ENCODE peak calls at places on chromosome 20, in seven cellular contexts. One of them, this sample, is unnamed.

GRCh38 chr20:57280221-57280620 is 13.8 kb upstream of the BMP7 start:
- DNase-seq in H1: no peak
- DNase-seq in naive thymus-derived CD4-positive, alpha-beta T cell: no peak
- DNase-seq in sigmoid colon: no peak
- DNase-seq in stomach: no peak
- DNase-seq in pancreas: no peak
- DNase-seq in suprapubic skin: no peak
- DNase-seq in this sample: no peak

GRCh38 chr20:38460040-38460623 is 12.5 kb upstream of the RALGAPB start:
- DNase-seq in pancreas: peak; percentile 39
- DNase-seq in naive thymus-derived CD4-positive, alpha-beta T cell: no peak
- DNase-seq in suprapubic skin: no peak
- DNase-seq in H1: no peak
- DNase-seq in sigmoid colon: peak; percentile 39
- DNase-seq in stomach: no peak
- DNase-seq in this sample: no peak

GRCh38 chr20:63745424-63745805 is 5.8 kb downstream of the SLC2A4RG start:
- DNase-seq in stomach: no peak
- DNase-seq in naive thymus-derived CD4-positive, alpha-beta T cell: no peak
- DNase-seq in H1: no peak
- DNase-seq in suprapubic skin: no peak
- DNase-seq in pancreas: no peak
- DNase-seq in sigmoid colon: no peak
- DNase-seq in this sample: no peak

GRCh38 chr20:50586531-50587232 is 76.5 kb downstream of the PTPN1 start:
- DNase-seq in H1: no peak
- DNase-seq in pancreas: no peak
- DNase-seq in naive thymus-derived CD4-positive, alpha-beta T cell: no peak
- DNase-seq in sigmoid colon: no peak
- DNase-seq in suprapubic skin: no peak
- DNase-seq in stomach: no peak
- DNase-seq in this sample: no peak

GRCh38 chr20:55472704-55473103 is 532.6 kb downstream of the CBLN4 start:
- DNase-seq in H1: no peak
- DNase-seq in suprapubic skin: no peak
- DNase-seq in sigmoid colon: no peak
- DNase-seq in naive thymus-derived CD4-positive, alpha-beta T cell: no peak
- DNase-seq in stomach: no peak
- DNase-seq in pancreas: no peak
- DNase-seq in this sample: no peak

GRCh38 chr20:34754611-34755010 is 50.5 kb downstream of the TP53INP2 start:
- DNase-seq in suprapubic skin: no peak
- DNase-seq in H1: no peak
- DNase-seq in sigmoid colon: no peak
- DNase-seq in stomach: no peak
- DNase-seq in naive thymus-derived CD4-positive, alpha-beta T cell: no peak
- DNase-seq in pancreas: no peak
- DNase-seq in this sample: no peak

GRCh38 chr20:46838002-46838401 is 56.6 kb upstream of the EYA2 start:
- DNase-seq in H1: peak; percentile 1
- DNase-seq in suprapubic skin: no peak
- DNase-seq in pancreas: no peak
- DNase-seq in naive thymus-derived CD4-positive, alpha-beta T cell: no peak
- DNase-seq in stomach: no peak
- DNase-seq in sigmoid colon: no peak
- DNase-seq in this sample: no peak

GRCh38 chr20:16749573-16749972 is 1.4 kb downstream of the OTOR start:
- DNase-seq in H1: no peak
- DNase-seq in stomach: no peak
- DNase-seq in naive thymus-derived CD4-positive, alpha-beta T cell: no peak
- DNase-seq in suprapubic skin: no peak
- DNase-seq in sigmoid colon: no peak
- DNase-seq in pancreas: no peak
- DNase-seq in this sample: no peak

GRCh38 chr20:50020283-50020682 is 37.5 kb downstream of the SNAI1 start:
- DNase-seq in naive thymus-derived CD4-positive, alpha-beta T cell: no peak
- DNase-seq in stomach: no peak
- DNase-seq in sigmoid colon: no peak
- DNase-seq in H1: no peak
- DNase-seq in suprapubic skin: no peak
- DNase-seq in pancreas: no peak
- DNase-seq in this sample: no peak

DNA sequence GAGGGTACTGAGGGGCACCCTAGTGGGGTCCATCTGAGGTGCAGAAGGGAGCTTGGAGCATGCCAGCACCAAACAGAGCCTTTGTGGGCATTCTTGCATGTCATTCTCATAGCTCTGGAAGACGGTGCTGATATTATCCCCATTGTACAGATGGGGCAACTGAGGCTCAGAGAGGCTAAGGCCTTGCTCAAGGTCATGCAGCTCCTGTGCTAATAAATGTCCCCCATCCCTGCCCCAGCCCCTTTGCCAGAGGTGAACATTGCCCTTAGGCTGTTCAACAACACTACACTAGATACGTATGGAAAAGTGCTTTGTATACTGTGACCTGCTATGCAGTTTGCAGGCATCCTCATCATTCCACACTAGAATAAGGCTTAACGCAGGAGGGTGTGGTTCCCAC is 5.5 kb upstream of the EPB41L1 start:
- DNase-seq in pancreas: no peak
- DNase-seq in sigmoid colon: no peak
- DNase-seq in stomach: no peak
- DNase-seq in H1: no peak
- DNase-seq in naive thymus-derived CD4-positive, alpha-beta T cell: no peak
- DNase-seq in suprapubic skin: no peak
- DNase-seq in this sample: no peak
- H3K4me1 ChIP-seq in pancreas: no peaks in the 10 kb centered on the region
- H3K4me1 ChIP-seq in sigmoid colon: peaks cover 16% of the 10 kb centered on the region
- H3K4me1 ChIP-seq in stomach: peaks cover 40% of the 10 kb centered on the region
- H3K4me1 ChIP-seq in H1: peaks cover 4% of the 10 kb centered on the region
- H3K4me1 ChIP-seq in naive thymus-derived CD4-positive, alpha-beta T cell: no peaks in the 10 kb centered on the region
- H3K4me1 ChIP-seq in suprapubic skin: peaks cover 19% of the 10 kb centered on the region
- H3K4me1 ChIP-seq in this sample: no peaks in the 10 kb centered on the region

DNA sequence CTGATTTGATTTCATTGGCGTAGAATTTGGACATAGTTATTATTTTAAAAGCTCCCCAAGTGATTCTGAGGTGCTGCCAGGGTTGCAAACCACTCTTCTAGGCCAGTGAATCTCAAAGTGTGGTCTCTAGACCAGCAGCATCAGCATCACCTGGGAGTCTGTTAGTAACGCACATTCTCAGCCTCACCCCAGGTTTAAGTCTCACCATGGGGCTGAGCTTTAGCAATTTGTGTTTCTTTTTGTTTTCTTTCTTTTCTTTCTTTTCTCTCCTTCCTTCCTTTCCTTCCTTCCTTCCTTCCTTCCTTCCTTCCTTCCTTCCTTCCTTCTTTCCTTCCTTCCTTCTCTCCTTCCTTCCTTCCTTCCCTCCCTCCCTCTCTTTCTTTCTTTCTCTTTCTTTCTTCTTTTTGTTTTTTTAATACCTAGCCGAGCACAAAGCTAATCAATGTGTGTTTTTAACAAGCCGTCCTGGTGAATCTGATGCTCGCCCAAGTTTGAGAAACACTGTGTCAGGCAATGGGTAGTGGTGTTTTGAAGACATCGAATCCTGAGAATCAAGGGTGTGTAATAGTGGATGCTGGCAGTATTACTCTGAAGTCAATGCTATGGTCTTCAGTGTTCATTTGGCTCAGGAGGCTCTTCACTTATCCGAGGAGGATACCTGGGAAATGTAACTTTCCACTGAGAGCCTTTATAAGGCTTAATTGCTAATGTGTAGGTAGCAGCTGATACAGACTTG is 104.9 kb downstream of the SLX4IP start:
- DNase-seq in stomach: no peak
- DNase-seq in H1: no peak
- DNase-seq in sigmoid colon: no peak
- DNase-seq in suprapubic skin: no peak
- DNase-seq in pancreas: no peak
- DNase-seq in naive thymus-derived CD4-positive, alpha-beta T cell: no peak
- DNase-seq in this sample: no peak
- H3K27ac ChIP-seq in stomach: peak overlapping the region; percentile 39
- H3K27ac ChIP-seq in H1: no peak overlapping the region
- H3K27ac ChIP-seq in sigmoid colon: no peak overlapping the region
- H3K27ac ChIP-seq in suprapubic skin: peak overlapping the region; percentile 47
- H3K27ac ChIP-seq in pancreas: no peak overlapping the region
- H3K27ac ChIP-seq in naive thymus-derived CD4-positive, alpha-beta T cell: no peak overlapping the region
- H3K27ac ChIP-seq in this sample: peak overlapping the region; percentile 54

GRCh38 chr20:17843246-17844132 is 125.1 kb downstream of the SNX5 start:
- DNase-seq in pancreas: no peak
- DNase-seq in stomach: no peak
- DNase-seq in H1: no peak
- DNase-seq in sigmoid colon: peak; percentile 76
- DNase-seq in naive thymus-derived CD4-positive, alpha-beta T cell: no peak
- DNase-seq in suprapubic skin: no peak
- DNase-seq in this sample: peak; percentile 64
- H3K4me1 ChIP-seq in pancreas: no peaks in the 10 kb centered on the region
- H3K4me1 ChIP-seq in stomach: no peaks in the 10 kb centered on the region
- H3K4me1 ChIP-seq in H1: peaks cover 4% of the 10 kb centered on the region
- H3K4me1 ChIP-seq in sigmoid colon: peaks cover 8% of the 10 kb centered on the region
- H3K4me1 ChIP-seq in naive thymus-derived CD4-positive, alpha-beta T cell: no peaks in the 10 kb centered on the region
- H3K4me1 ChIP-seq in suprapubic skin: peaks cover 35% of the 10 kb centered on the region
- H3K4me1 ChIP-seq in this sample: peaks cover 4% of the 10 kb centered on the region

GRCh38 chr20:44496976-44497375 is 21.3 kb downstream of the TTPAL start:
- DNase-seq in sigmoid colon: peak; percentile 35
- DNase-seq in H1: peak; percentile 13
- DNase-seq in stomach: no peak
- DNase-seq in suprapubic skin: no peak
- DNase-seq in naive thymus-derived CD4-positive, alpha-beta T cell: no peak
- DNase-seq in pancreas: no peak
- DNase-seq in this sample: no peak

GRCh38 chr20:44494681-44495080 is 19.0 kb downstream of the TTPAL start:
- DNase-seq in sigmoid colon: no peak
- DNase-seq in H1: no peak
- DNase-seq in naive thymus-derived CD4-positive, alpha-beta T cell: no peak
- DNase-seq in suprapubic skin: no peak
- DNase-seq in stomach: no peak
- DNase-seq in pancreas: no peak
- DNase-seq in this sample: no peak

GRCh38 chr20:44495802-44496481 is 20.3 kb downstream of the TTPAL start:
- DNase-seq in naive thymus-derived CD4-positive, alpha-beta T cell: no peak
- DNase-seq in suprapubic skin: no peak
- DNase-seq in pancreas: no peak
- DNase-seq in H1: no peak
- DNase-seq in stomach: no peak
- DNase-seq in sigmoid colon: peak; percentile 28
- DNase-seq in this sample: no peak

GRCh38 chr20:44494266-44494665 is 18.6 kb downstream of the TTPAL start:
- DNase-seq in stomach: no peak
- DNase-seq in pancreas: no peak
- DNase-seq in suprapubic skin: no peak
- DNase-seq in H1: no peak
- DNase-seq in naive thymus-derived CD4-positive, alpha-beta T cell: no peak
- DNase-seq in sigmoid colon: no peak
- DNase-seq in this sample: no peak

GRCh38 chr20:44495257-44495656 is 19.6 kb downstream of the TTPAL start:
- DNase-seq in stomach: no peak
- DNase-seq in suprapubic skin: no peak
- DNase-seq in sigmoid colon: no peak
- DNase-seq in H1: no peak
- DNase-seq in pancreas: no peak
- DNase-seq in naive thymus-derived CD4-positive, alpha-beta T cell: no peak
- DNase-seq in this sample: no peak
- H3K27ac ChIP-seq in stomach: peak overlapping the region; percentile 58
- H3K27ac ChIP-seq in suprapubic skin: peak overlapping the region; percentile 78
- H3K27ac ChIP-seq in sigmoid colon: peak overlapping the region; percentile 19
- H3K27ac ChIP-seq in H1: no peak overlapping the region
- H3K27ac ChIP-seq in pancreas: no peak overlapping the region
- H3K27ac ChIP-seq in naive thymus-derived CD4-positive, alpha-beta T cell: no peak overlapping the region
- H3K27ac ChIP-seq in this sample: peak overlapping the region; percentile 67

DNA sequence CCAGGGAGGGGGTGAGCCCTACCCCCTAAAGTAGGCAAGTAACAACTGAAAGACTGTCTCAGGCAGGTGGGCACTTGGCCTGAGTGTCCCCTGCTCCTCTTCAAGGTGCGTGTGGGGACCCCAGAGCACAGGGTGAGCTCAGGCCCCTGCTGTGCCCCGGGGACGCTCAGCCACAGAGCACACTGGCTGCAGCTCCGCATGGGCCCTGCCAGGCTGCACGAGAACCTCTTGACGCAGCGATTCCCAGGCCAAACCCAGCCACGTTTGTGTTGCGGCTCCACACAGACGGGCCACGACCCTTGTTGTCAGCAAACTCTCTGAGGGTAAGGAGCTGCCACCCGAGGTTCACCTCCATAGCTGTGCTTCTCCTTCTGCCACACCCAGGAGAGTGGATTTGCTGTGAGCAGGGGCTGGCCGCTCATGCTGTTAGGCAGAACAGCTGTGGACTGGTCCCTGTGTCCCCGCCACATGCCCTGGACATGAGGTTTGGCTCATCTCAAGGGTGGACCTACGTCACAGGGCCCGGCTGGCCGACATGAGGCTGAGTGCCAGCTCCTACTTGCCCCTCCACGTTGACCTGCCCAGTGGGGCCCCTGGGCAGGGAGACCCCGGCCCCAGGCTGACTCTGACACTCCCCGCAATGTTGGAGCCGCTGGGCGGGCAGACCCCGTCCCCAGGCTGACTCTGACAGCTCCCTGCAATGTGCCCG is 29.7 kb upstream of the GATA5 start:
- DNase-seq in naive thymus-derived CD4-positive, alpha-beta T cell: no peak
- DNase-seq in H1: no peak
- DNase-seq in stomach: no peak
- DNase-seq in pancreas: no peak
- DNase-seq in sigmoid colon: no peak
- DNase-seq in suprapubic skin: no peak
- DNase-seq in this sample: no peak
- H3K4me1 ChIP-seq in naive thymus-derived CD4-positive, alpha-beta T cell: no peaks in the 10 kb centered on the region
- H3K4me1 ChIP-seq in H1: no peaks in the 10 kb centered on the region
- H3K4me1 ChIP-seq in stomach: no peaks in the 10 kb centered on the region
- H3K4me1 ChIP-seq in pancreas: no peaks in the 10 kb centered on the region
- H3K4me1 ChIP-seq in sigmoid colon: peaks cover 1% of the 10 kb centered on the region
- H3K4me1 ChIP-seq in suprapubic skin: peaks cover 10% of the 10 kb centered on the region
- H3K4me1 ChIP-seq in this sample: no peaks in the 10 kb centered on the region

GRCh38 chr20:59578602-59579403 is 25.5 kb upstream of the PHACTR3 start:
- DNase-seq in H1: no peak
- DNase-seq in naive thymus-derived CD4-positive, alpha-beta T cell: no peak
- DNase-seq in stomach: no peak
- DNase-seq in suprapubic skin: peak; percentile 36
- DNase-seq in pancreas: no peak
- DNase-seq in sigmoid colon: peak; percentile 29
- DNase-seq in this sample: no peak

GRCh38 chr20:59576216-59576953 is 28.0 kb upstream of the PHACTR3 start:
- DNase-seq in stomach: no peak
- DNase-seq in suprapubic skin: peak; percentile 40
- DNase-seq in naive thymus-derived CD4-positive, alpha-beta T cell: no peak
- DNase-seq in sigmoid colon: no peak
- DNase-seq in pancreas: no peak
- DNase-seq in H1: no peak
- DNase-seq in this sample: no peak

GRCh38 chr20:59579404-59580207 is 24.7 kb upstream of the PHACTR3 start:
- DNase-seq in suprapubic skin: peak; percentile 39
- DNase-seq in pancreas: no peak
- DNase-seq in sigmoid colon: peak; percentile 36
- DNase-seq in stomach: no peak
- DNase-seq in naive thymus-derived CD4-positive, alpha-beta T cell: no peak
- DNase-seq in H1: no peak
- DNase-seq in this sample: no peak

GRCh38 chr20:59577037-59577808 is 27.1 kb upstream of the PHACTR3 start:
- DNase-seq in pancreas: no peak
- DNase-seq in naive thymus-derived CD4-positive, alpha-beta T cell: no peak
- DNase-seq in H1: no peak
- DNase-seq in suprapubic skin: peak; percentile 21
- DNase-seq in sigmoid colon: peak; percentile 29
- DNase-seq in stomach: no peak
- DNase-seq in this sample: no peak

GRCh38 chr20:59577809-59578601 is 26.3 kb upstream of the PHACTR3 start:
- DNase-seq in suprapubic skin: peak; percentile 51
- DNase-seq in naive thymus-derived CD4-positive, alpha-beta T cell: no peak
- DNase-seq in pancreas: no peak
- DNase-seq in H1: no peak
- DNase-seq in stomach: no peak
- DNase-seq in sigmoid colon: peak; percentile 53
- DNase-seq in this sample: no peak
- H3K27ac ChIP-seq in suprapubic skin: no peak overlapping the region
- H3K27ac ChIP-seq in naive thymus-derived CD4-positive, alpha-beta T cell: no peak overlapping the region
- H3K27ac ChIP-seq in pancreas: no peak overlapping the region
- H3K27ac ChIP-seq in H1: no peak overlapping the region
- H3K27ac ChIP-seq in stomach: no peak overlapping the region
- H3K27ac ChIP-seq in sigmoid colon: no peak overlapping the region
- H3K27ac ChIP-seq in this sample: no peak overlapping the region

This sample was measured in uterus.